ENCODE peak calls at places on chromosomes 7 and 10, in ten cellular contexts. U is NCI-H1092; B is left colon; W is naive thymus-derived CD8-positive, alpha-beta T cell; P is foreskin keratinocyte; X is Ammon's horn; C is transverse colon; J is choroid plexus epithelial cell; Q is activated CD8-positive, alpha-beta memory T cell treated with anti-CD3 and anti-CD28 coated beads for 48 hours; K is sciatic nerve. Y is an unnamed sample.

GRCh38 chr10:89867964-89868363 is 166.6 kb downstream of the KIF20B start:
- DNase-seq in J (peak), K (no peak), X (no peak), Q (no peak), U (no peak), C (no peak), W (no peak), B (no peak), P (peak), Y (no peak)

GRCh38 chr7:27098493-27099223 is 2.9 kb upstream of the HOXA1 start:
- DNase-seq in J (no peak), W (no peak), U (no peak), K (no peak), X (no peak), B (peak), P (peak), C (peak), Q (no peak), Y (no peak)

GRCh38 chr10:88693392-88694020 is 12.5 kb upstream of the LIPK start:
- DNase-seq in W (no peak), X (peak), P (no peak), J (peak), Q (no peak), K (no peak), U (no peak), B (no peak), C (no peak), Y (no peak)

GRCh38 chr10:54985732-54986131 is 184.7 kb upstream of the PCDH15 start:
- DNase-seq in J (peak), X (no peak), B (no peak), C (no peak), W (no peak), U (no peak), P (no peak), K (no peak), Q (no peak), Y (no peak)

GRCh38 chr10:60669491-60669890 is 108.8 kb upstream of the CDK1 start:
- DNase-seq in J (no peak), P (no peak), Q (no peak), B (no peak), X (no peak), C (no peak), K (no peak), U (no peak), W (no peak), Y (no peak)

GRCh38 chr10:131310054-131310903 is 1.2 kb downstream of the TCERG1L start:
- DNase-seq in B (no peak), U (no peak), W (no peak), J (peak), K (no peak), C (no peak), X (no peak), P (no peak), Q (no peak), Y (no peak)

GRCh38 chr7:33789871-33790270 is 115.5 kb upstream of the BMPER start:
- DNase-seq in K (no peak), P (peak), C (no peak), B (no peak), J (peak), X (no peak), W (no peak), U (no peak), Q (no peak), Y (no peak)

GRCh38 chr10:50624866-50625491 is 1.2 kb upstream of the SGMS1 start:
- DNase-seq in X (peak), U (peak), C (peak), Q (peak), J (peak), B (peak), W (peak), P (peak), K (no peak), Y (no peak)

GRCh38 chr7:2248984-2249694 is 7.1 kb downstream of the NUDT1 start:
- DNase-seq in J (peak), K (peak), B (peak), X (peak), U (no peak), W (no peak), P (peak), Q (no peak), C (peak), Y (peak)

GRCh38 chr7:29871787-29872398 is 65.6 kb downstream of the WIPF3 start:
- DNase-seq in X (no peak), P (no peak), K (no peak), W (no peak), U (no peak), B (no peak), J (peak), Q (no peak), C (no peak), Y (peak)

GRCh38 chr10:99329238-99329890 is at the start of gene CNNM1:
- DNase-seq in K (no peak), W (no peak), X (peak), P (no peak), J (no peak), B (no peak), C (no peak), Q (no peak), U (no peak), Y (no peak)

GRCh38 chr7:157139142-157140117 is 704 bp downstream of the UBE3C start:
- DNase-seq in K (peak), J (peak), X (no peak), C (peak), W (no peak), Q (peak), U (no peak), B (peak), P (peak), Y (no peak)

GRCh38 chr7:139745330-139746143 is 32.3 kb downstream of the HIPK2 start:
- DNase-seq in W (no peak), J (peak), Q (no peak), X (no peak), K (no peak), P (no peak), B (no peak), C (no peak), U (peak), Y (no peak)

GRCh38 chr10:34771106-34771505 is 44.0 kb downstream of the PARD3 start:
- DNase-seq in X (no peak), J (no peak), P (peak), K (no peak), W (no peak), Q (no peak), C (no peak), B (no peak), U (no peak), Y (no peak)

GRCh38 chr7:74289660-74290589 is 718 bp downstream of the CLIP2 start:
- DNase-seq in W (peak), J (no peak), Q (no peak), U (no peak), B (no peak), C (peak), X (peak), P (no peak), K (peak), Y (no peak)

GRCh38 chr7:104252409-104253134 is 44.8 kb upstream of the ORC5 start:
- DNase-seq in C (no peak), X (no peak), W (no peak), J (peak), P (no peak), K (no peak), Q (no peak), B (no peak), U (no peak), Y (no peak)

GRCh38 chr7:85521108-85521694 is 334.3 kb upstream of the SEMA3D start:
- DNase-seq in X (no peak), K (no peak), P (no peak), Q (no peak), B (no peak), J (peak), C (no peak), U (peak), W (no peak), Y (no peak)

GRCh38 chr10:122001698-122002097 is 12.7 kb downstream of the TACC2 start:
- DNase-seq in B (no peak), P (no peak), X (no peak), Q (no peak), C (no peak), J (no peak), K (no peak), W (no peak), U (no peak), Y (no peak)

GRCh38 chr10:103652599-103653281 is 159.2 kb downstream of the NEURL1 start:
- DNase-seq in K (no peak), Q (no peak), P (no peak), J (no peak), X (no peak), B (peak), W (peak), U (no peak), C (peak), Y (no peak)

GRCh38 chr10:8876171-8876570 is 821.7 kb downstream of the GATA3 start:
- DNase-seq in B (no peak), C (no peak), Q (no peak), K (no peak), J (no peak), U (no peak), P (peak), X (no peak), W (no peak), Y (no peak)

GRCh38 chr10:122441961-122442360 is 12.5 kb upstream of the ARMS2 start:
- DNase-seq in J (peak), W (no peak), K (no peak), Q (no peak), C (no peak), P (peak), U (no peak), X (no peak), B (no peak), Y (peak)

GRCh38 chr7:129664029-129665012 is 52.8 kb downstream of the NRF1 start:
- DNase-seq in P (peak), W (no peak), X (peak), K (no peak), U (peak), C (no peak), B (no peak), J (peak), Q (no peak), Y (peak)

GRCh38 chr10:79349766-79350406 is 2.6 kb downstream of the PPIF start:
- DNase-seq in Q (no peak), C (no peak), J (no peak), W (no peak), X (no peak), K (no peak), B (no peak), P (peak), U (no peak), Y (no peak)

GRCh38 chr7:151313857-151314256 is 27.8 kb upstream of the NUB1 start:
- DNase-seq in J (peak), Q (no peak), B (no peak), C (no peak), U (no peak), X (peak), P (no peak), K (peak), W (no peak), Y (no peak)

GRCh38 chr10:79052311-79053080 is 16.3 kb upstream of the ZMIZ1 start:
- DNase-seq in W (peak), U (peak), C (no peak), B (peak), Q (no peak), X (no peak), P (no peak), K (peak), J (peak), Y (no peak)

GRCh38 chr7:47647213-47647985 is 65.5 kb upstream of the TNS3 start:
- DNase-seq in C (no peak), U (no peak), X (peak), P (no peak), B (no peak), Q (no peak), J (no peak), K (no peak), W (peak), Y (no peak)

GRCh38 chr7:134364619-134365037 is 47.9 kb upstream of the SLC35B4 start:
- DNase-seq in B (no peak), P (peak), U (no peak), W (no peak), K (no peak), X (no peak), J (no peak), Q (no peak), C (no peak), Y (no peak)

Y was measured in astrocyte of the cerebellum.